ENCODE peak calls at places on chromosomes 1 and 21, in nine cellular contexts. L is psoas muscle, D is tibial artery, B is ovary, I is OCI-LY7, J is fibroblast of mammary gland, O is left lung, X is GM12865, E is left ventricle myocardium inferior. T is an unnamed sample.

GRCh38 chr1:57024855-57025254 is 59.0 kb upstream of the C8B start:
- DNase-seq in B (no peak), I (no peak), J (no peak), D (no peak), O (no peak), E (no peak), X (no peak), L (no peak), T (no peak)

GRCh38 chr1:223143760-223144248 is 756 bp upstream of the TLR5 start:
- DNase-seq in X (peak), D (no peak), B (peak), L (peak), E (peak), I (no peak), J (no peak), O (peak), T (no peak)

GRCh38 chr21:28357743-28358142 is 634.9 kb downstream of the LTN1 start:
- DNase-seq in E (no peak), D (no peak), I (no peak), O (no peak), B (no peak), J (peak), X (no peak), L (no peak), T (peak)

GRCh38 chr1:116486424-116486823 is 84.4 kb downstream of the CD58 start:
- DNase-seq in L (no peak), J (peak), O (no peak), E (no peak), B (no peak), X (no peak), I (no peak), D (no peak), T (peak)

GRCh38 chr1:204896787-204897469 is 26.3 kb downstream of the NFASC start:
- DNase-seq in J (no peak), I (no peak), E (no peak), O (no peak), D (no peak), B (no peak), L (no peak), X (no peak), T (no peak)

GRCh38 chr1:65026235-65026634 is 59.9 kb upstream of the JAK1 start:
- DNase-seq in X (no peak), B (no peak), E (no peak), O (no peak), D (no peak), J (peak), I (no peak), L (no peak), T (no peak)

GRCh38 chr1:18962855-18963737 is 6.6 kb upstream of the IFFO2 start:
- DNase-seq in L (no peak), B (no peak), I (no peak), O (no peak), E (no peak), X (no peak), J (no peak), D (no peak), T (no peak)

GRCh38 chr1:33098371-33098770 is 17.4 kb downstream of the AZIN2 start:
- DNase-seq in J (no peak), L (no peak), B (no peak), O (no peak), X (no peak), I (no peak), E (no peak), D (no peak), T (peak)

GRCh38 chr1:50605186-50605875 is 182.1 kb upstream of the DMRTA2 start:
- DNase-seq in B (no peak), D (no peak), L (no peak), E (no peak), X (peak), J (peak), O (no peak), I (peak), T (peak)

GRCh38 chr1:38786040-38786436 is 73.5 kb downstream of the RRAGC start:
- DNase-seq in O (no peak), B (no peak), L (no peak), J (no peak), X (no peak), I (no peak), E (no peak), D (no peak), T (no peak)

GRCh38 chr1:233166896-233167295 is 128.6 kb downstream of the PCNX2 start:
- DNase-seq in X (no peak), L (no peak), J (no peak), I (no peak), E (no peak), D (no peak), O (no peak), B (no peak), T (no peak)

GRCh38 chr1:172380441-172381244 is 39.8 kb upstream of the C1orf105 start:
- DNase-seq in X (peak), E (no peak), O (no peak), I (peak), J (no peak), L (no peak), D (no peak), B (no peak), T (no peak)

GRCh38 chr1:67372136-67372535 is 58.1 kb downstream of the SERBP1 start:
- DNase-seq in J (peak), L (no peak), B (no peak), E (no peak), D (no peak), O (no peak), I (no peak), X (no peak), T (peak)

GRCh38 chr1:67372898-67373297 is 57.3 kb downstream of the SERBP1 start:
- DNase-seq in D (no peak), B (no peak), J (no peak), E (no peak), X (no peak), I (no peak), O (no peak), L (no peak), T (no peak)

GRCh38 chr1:67371681-67372080 is 58.5 kb downstream of the SERBP1 start:
- DNase-seq in I (no peak), X (no peak), L (no peak), J (no peak), E (no peak), D (no peak), B (no peak), O (no peak), T (peak)

GRCh38 chr1:67371043-67371442 is 59.2 kb downstream of the SERBP1 start:
- DNase-seq in D (no peak), J (no peak), I (no peak), X (no peak), O (no peak), L (no peak), E (no peak), B (no peak), T (no peak)

DNA sequence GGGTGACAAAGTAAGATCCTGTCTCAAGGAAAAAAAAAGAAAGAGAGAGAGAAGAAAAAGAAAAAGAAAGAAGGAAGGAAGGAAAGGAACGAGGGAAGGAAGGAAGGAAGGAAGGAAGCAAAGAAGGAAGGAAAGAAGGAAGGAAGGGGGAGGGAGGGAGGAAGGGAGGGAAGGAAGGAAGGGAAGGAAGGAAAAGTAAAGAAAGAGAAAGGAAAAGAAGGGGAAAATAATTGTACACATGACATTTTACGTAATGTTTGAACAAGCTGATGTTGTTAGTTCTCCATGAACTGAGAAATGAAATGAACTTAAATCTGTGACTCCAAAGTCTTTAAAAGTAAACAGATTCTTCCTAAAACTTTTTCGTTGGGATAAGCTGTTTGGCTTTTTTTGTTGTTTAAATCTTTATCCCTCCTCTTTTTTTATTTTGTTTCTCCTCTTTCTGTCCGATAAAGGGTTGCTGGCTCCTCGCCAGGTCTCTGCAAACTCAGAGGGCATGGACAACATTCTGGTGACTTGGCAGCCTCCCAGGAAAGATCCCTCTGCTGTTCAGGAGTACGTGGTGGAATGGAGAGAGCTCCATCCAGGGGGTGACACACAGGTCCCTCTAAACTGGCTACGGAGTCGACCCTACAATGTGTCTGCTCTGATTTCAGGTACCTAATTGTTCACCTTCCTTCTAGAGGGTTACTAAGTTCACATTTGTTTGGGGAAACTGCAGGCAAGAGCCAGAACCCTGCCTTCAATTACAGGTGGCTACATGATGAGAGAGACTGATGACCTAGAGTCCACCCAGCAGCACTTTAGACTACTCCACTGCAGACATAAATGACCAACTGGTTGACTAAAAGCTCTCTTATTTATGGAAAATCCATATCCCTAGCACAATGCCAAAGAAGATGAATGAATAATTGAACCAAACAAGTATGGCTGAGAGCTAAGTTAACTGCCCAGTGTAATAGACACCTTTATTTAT is 60.0 kb downstream of the IL12RB2 start:
- DNase-seq in X (no peak), I (no peak), B (peak), O (no peak), L (no peak), E (peak), J (peak), D (peak), T (peak)
- TF ChIP-seq CTCF in X (no peak), I (no peak), B (no peak), O (no peak), L (no peak), E (peak), J (no peak), D (no peak), T (no peak)

GRCh38 chr1:214289574-214290272 is 8.8 kb downstream of the SMYD2 start:
- DNase-seq in O (no peak), J (no peak), L (no peak), D (no peak), X (no peak), B (no peak), E (no peak), I (no peak), T (no peak)
- H3K4me3 ChIP-seq in O (no peak), J (no peak), L (no peak), D (no peak), X (no peak), B (no peak), E (no peak), I (no peak), T (no peak)

GRCh38 chr1:117690230-117690629 is 84.4 kb downstream of the TENT5C start:
- DNase-seq in D (no peak), J (no peak), L (no peak), O (no peak), B (no peak), E (no peak), I (no peak), X (no peak), T (peak)

GRCh38 chr1:117686907-117687306 is 81.1 kb downstream of the TENT5C start:
- DNase-seq in O (no peak), J (peak), I (no peak), X (no peak), E (no peak), B (peak), L (no peak), D (no peak), T (peak)

GRCh38 chr1:117683571-117684285 is 77.9 kb downstream of the TENT5C start:
- DNase-seq in B (no peak), I (peak), E (peak), O (no peak), J (peak), X (no peak), L (no peak), D (no peak), T (peak)

GRCh38 chr1:117682372-117682771 is 76.5 kb downstream of the TENT5C start:
- DNase-seq in X (no peak), B (no peak), E (peak), L (peak), I (no peak), J (no peak), O (no peak), D (no peak), T (no peak)

DNA sequence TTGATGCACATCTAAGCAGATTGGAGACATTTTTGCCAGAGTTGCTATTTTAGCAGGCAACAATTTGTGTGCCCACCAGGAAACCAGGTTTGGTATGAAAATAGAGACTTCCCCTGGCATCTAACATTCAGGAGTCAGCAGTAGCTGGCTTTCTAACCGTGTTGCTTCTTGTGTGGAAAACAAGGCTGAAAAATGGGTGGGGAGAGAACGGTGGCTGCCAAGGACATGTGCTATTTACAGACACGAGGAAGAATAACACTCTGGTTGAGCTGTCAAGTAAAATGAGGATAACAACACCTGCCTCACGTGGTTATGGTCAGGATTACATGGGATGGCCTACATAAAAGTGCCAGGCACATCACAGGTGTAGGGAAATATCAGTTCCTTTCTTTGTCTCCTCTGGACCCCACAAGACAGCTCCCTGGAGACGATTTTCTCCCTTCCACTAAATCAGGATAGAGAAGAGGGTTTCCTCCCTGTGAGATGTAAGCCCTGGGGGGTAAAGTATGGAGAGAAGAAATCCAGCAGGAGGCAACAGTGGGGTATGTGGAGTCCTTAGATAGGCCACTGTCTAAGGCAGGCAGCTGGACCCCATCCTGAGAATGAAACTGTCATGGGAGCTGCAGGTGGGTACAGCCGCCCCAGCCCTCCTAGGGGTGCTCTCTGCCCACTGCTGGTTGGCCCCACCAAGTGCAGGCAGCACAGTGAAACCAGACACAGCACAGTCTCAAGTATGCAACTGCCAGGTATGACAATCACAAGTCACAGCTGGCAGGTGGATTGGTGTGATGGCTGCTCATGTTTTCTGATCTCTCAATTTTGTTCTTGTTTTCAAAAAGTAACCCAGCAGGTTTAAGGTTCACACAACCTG is 80.3 kb downstream of the TENT5C start:
- DNase-seq in X (peak), I (peak), B (no peak), O (no peak), J (no peak), L (peak), D (no peak), E (no peak), T (no peak)
- TF ChIP-seq CTCF in X (peak), I (peak), B (no peak), O (no peak), J (no peak), L (peak), D (no peak), E (no peak), T (no peak)

DNA sequence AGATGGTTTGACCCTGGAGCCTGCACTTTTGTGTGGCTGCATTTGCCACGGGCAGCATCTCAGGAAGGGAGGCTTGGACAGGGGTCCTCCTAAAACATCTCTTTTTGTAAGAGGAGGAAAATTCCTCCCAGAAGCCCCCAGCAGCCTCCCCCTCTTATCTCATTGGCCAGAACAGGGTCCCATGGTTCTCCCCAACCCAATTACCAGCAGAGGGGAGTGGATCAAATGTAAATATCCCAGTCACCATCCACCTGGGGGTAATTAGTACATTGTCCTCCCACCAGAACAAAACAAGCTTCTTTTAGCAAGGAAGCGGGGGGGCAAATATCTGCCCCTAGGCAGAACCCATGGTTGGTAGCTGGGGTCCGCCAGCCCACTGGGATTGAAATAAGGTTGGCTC is 44.7 kb upstream of the TENT5B start:
- DNase-seq in O (no peak), E (no peak), L (no peak), J (no peak), D (no peak), X (no peak), I (no peak), B (no peak), T (no peak)
- H3K4me3 ChIP-seq in O (no peak), E (no peak), L (no peak), J (no peak), D (no peak), X (no peak), I (no peak), B (no peak), T (no peak)

GRCh38 chr1:206768472-206769330 is 1.9 kb upstream of the IL19 start:
- DNase-seq in D (no peak), I (no peak), B (no peak), X (peak), L (no peak), E (no peak), J (no peak), O (no peak), T (no peak)

GRCh38 chr1:206769331-206769731 is 1.2 kb upstream of the IL19 start:
- DNase-seq in L (no peak), D (no peak), I (no peak), X (peak), J (no peak), B (no peak), E (no peak), O (no peak), T (no peak)

GRCh38 chr1:206771353-206771722 is 765 bp downstream of the IL19 start:
- DNase-seq in J (no peak), L (no peak), D (no peak), I (no peak), E (no peak), O (no peak), X (no peak), B (no peak), T (no peak)

GRCh38 chr1:206772228-206773002 is at the start of gene IL10:
- DNase-seq in D (peak), I (no peak), J (no peak), B (no peak), O (peak), X (peak), L (no peak), E (peak), T (peak)

GRCh38 chr1:206770531-206771352 is at the start of gene IL19:
- DNase-seq in O (peak), X (peak), I (no peak), J (peak), B (no peak), D (peak), L (no peak), E (peak), T (peak)
- TF ChIP-seq CTCF in O (no peak), X (no peak), I (no peak), J (no peak), B (no peak), D (no peak), L (no peak), E (no peak), T (no peak)

T was measured in fibroblast of villous mesenchyme.